ENCODE peak calls at places on chromosomes 5 and 9, in six cellular contexts. J is endothelial cell of umbilical vein, R is breast epithelium, N is sigmoid colon, F is GM12878, D is stomach. C is an unnamed sample.

GRCh38 chr5:68187268-68188055 is 28.1 kb upstream of the PIK3R1 start:
- DNase-seq in N (peak; percentile 85), R (no peak), D (no peak), F (no peak), J (peak; percentile 24), C (no peak)

GRCh38 chr9:116855881-116856662 is 169.0 kb downstream of the TRIM32 start:
- DNase-seq in R (no peak), F (no peak), N (no peak), D (no peak), J (no peak), C (no peak)

GRCh38 chr9:124812401-124813016 is 35.6 kb downstream of the OLFML2A start:
- DNase-seq in J (no peak), N (peak; percentile 93), F (no peak), D (no peak), R (no peak), C (no peak)

GRCh38 chr5:130068988-130069387 is 164.7 kb downstream of the CHSY3 start:
- DNase-seq in J (no peak), F (no peak), N (no peak), R (no peak), D (no peak), C (no peak)

GRCh38 chr5:96936431-96937221 is 746 bp downstream of the LNPEP start:
- DNase-seq in J (peak; percentile 57), F (no peak), N (peak; percentile 73), D (peak; percentile 46), R (no peak), C (no peak)

GRCh38 chr5:181246276-181247050 is 2.8 kb upstream of the RACK1 start:
- DNase-seq in D (peak; percentile 91), F (no peak), J (peak; percentile 78), N (peak; percentile 96), R (peak; percentile 93), C (peak; percentile 79)

GRCh38 chr9:36730414-36730813 is 157.7 kb downstream of the MELK start:
- DNase-seq in D (no peak), N (no peak), J (no peak), F (no peak), R (no peak), C (no peak)

GRCh38 chr5:156128026-156128425 is 198.9 kb upstream of the SGCD start:
- DNase-seq in N (no peak), F (peak; percentile 2), R (no peak), J (no peak), D (no peak), C (no peak)

GRCh38 chr9:1296331-1296730 is 246.2 kb downstream of the DMRT2 start:
- DNase-seq in F (no peak), N (no peak), D (no peak), R (no peak), J (no peak), C (no peak)

GRCh38 chr5:52743970-52744369 is 43.7 kb upstream of the ITGA1 start:
- DNase-seq in R (no peak), N (no peak), J (peak; percentile 88), F (no peak), D (no peak), C (no peak)

GRCh38 chr9:136438548-136438908 is 1.1 kb downstream of the INPP5E start:
- DNase-seq in F (no peak), R (no peak), D (no peak), N (no peak), J (peak; percentile 38), C (no peak)

GRCh38 chr9:127168756-127169506 is 46.5 kb upstream of the ANGPTL2 start:
- DNase-seq in R (no peak), F (no peak), J (no peak), N (peak; percentile 54), D (peak; percentile 19), C (no peak)

GRCh38 chr9:133881671-133882381 is 110.3 kb downstream of the VAV2 start:
- DNase-seq in R (no peak), J (no peak), F (no peak), N (no peak), D (no peak), C (no peak)

GRCh38 chr5:122153230-122153629 is 23.9 kb downstream of the ZNF474 start:
- DNase-seq in D (no peak), N (no peak), J (no peak), F (no peak), R (no peak), C (no peak)
- TF ChIP-seq POLR2AphosphoS5 in D (no peak), N (peak; percentile 20), J (no peak), F (no peak), R (no peak), C (no peak)

GRCh38 chr5:140443-140829 is 48.5 kb downstream of the PLEKHG4B start:
- DNase-seq in F (no peak), J (no peak), R (no peak), N (no peak), D (no peak), C (no peak)

GRCh38 chr5:137741-138140 is 45.8 kb downstream of the PLEKHG4B start:
- DNase-seq in D (no peak), F (no peak), J (no peak), R (no peak), N (no peak), C (no peak)

GRCh38 chr5:139579-140442 is 47.8 kb downstream of the PLEKHG4B start:
- DNase-seq in R (no peak), N (no peak), F (no peak), J (no peak), D (no peak), C (no peak)

GRCh38 chr5:138936-139335 is 47.0 kb downstream of the PLEKHG4B start:
- DNase-seq in J (no peak), D (no peak), N (no peak), F (no peak), R (no peak), C (no peak)

DNA sequence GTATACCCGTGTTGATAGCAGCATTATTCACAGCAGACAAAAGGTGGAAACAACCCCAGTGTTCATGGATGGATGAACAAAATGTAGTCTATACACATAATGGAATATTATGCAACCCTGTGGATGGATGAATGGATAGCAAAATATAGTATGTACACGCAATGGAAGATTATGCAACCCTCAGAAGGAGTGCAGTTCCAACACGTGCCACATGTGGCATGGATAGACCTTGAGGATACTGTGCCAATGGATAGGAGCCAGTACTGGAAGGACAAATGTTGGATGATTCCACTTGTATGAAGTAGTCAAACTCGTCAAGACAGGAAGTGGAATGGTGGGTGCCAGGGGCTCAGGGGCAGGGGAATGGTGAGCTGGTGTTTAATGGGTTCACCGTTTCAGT is 44.9 kb downstream of the PLEKHG4B start:
- DNase-seq in D (no peak), F (no peak), N (no peak), J (no peak), R (no peak), C (no peak)
- TF ChIP-seq POLR2AphosphoS5 in D (no peak), F (no peak), N (no peak), J (no peak), R (no peak), C (no peak)

GRCh38 chr5:164497665-164498064 is 992.2 kb downstream of the MAT2B start:
- DNase-seq in R (no peak), N (no peak), J (no peak), D (no peak), F (no peak), C (no peak)
- TF ChIP-seq POLR2AphosphoS5 in R (no peak), N (no peak), J (no peak), D (no peak), F (no peak), C (no peak)

GRCh38 chr9:91746904-91747303 is 203.1 kb downstream of the ROR2 start:
- DNase-seq in F (no peak), R (no peak), N (no peak), D (no peak), J (no peak), C (no peak)

GRCh38 chr9:91741529-91741928 is 208.5 kb downstream of the ROR2 start:
- DNase-seq in J (peak; percentile 35), N (no peak), F (no peak), R (no peak), D (no peak), C (no peak)

GRCh38 chr9:91744114-91744513 is 205.9 kb downstream of the ROR2 start:
- DNase-seq in D (no peak), N (no peak), J (no peak), F (no peak), R (no peak), C (no peak)

GRCh38 chr9:91750343-91750742 is 199.7 kb downstream of the ROR2 start:
- DNase-seq in R (no peak), J (no peak), D (no peak), N (no peak), F (no peak), C (no peak)

DNA sequence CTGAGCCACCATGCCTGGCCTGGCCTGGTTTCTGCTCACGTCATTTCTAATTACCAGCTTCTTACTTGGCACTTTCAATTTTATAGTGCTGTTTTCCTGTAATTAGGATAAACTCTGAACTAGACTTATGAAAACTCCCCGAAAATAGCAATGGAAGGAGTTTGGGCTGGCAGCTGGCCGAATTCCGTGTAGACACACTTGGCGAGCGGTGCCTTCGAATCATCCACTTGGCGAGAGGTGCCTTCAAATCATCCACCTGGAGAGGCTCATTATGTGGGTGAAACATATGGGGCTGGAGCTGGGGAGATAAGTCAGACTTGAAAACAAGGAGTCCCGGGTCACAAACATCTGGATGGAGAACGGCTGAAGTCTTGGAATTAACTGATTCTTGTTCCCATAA is 203.7 kb downstream of the ROR2 start:
- DNase-seq in R (no peak), J (no peak), N (no peak), F (no peak), D (no peak), C (no peak)
- TF ChIP-seq POLR2AphosphoS5 in R (no peak), J (no peak), N (no peak), F (no peak), D (no peak), C (no peak)

GRCh38 chr5:89133975-89134374 is 251.0 kb upstream of the MEF2C start:
- DNase-seq in N (no peak), R (no peak), D (no peak), J (no peak), F (no peak), C (no peak)

GRCh38 chr5:89128930-89129625 is 246.1 kb upstream of the MEF2C start:
- DNase-seq in R (no peak), D (no peak), F (no peak), N (no peak), J (no peak), C (no peak)

GRCh38 chr5:89128097-89128496 is 245.1 kb upstream of the MEF2C start:
- DNase-seq in D (no peak), N (no peak), R (no peak), F (no peak), J (peak; percentile 14), C (no peak)

DNA sequence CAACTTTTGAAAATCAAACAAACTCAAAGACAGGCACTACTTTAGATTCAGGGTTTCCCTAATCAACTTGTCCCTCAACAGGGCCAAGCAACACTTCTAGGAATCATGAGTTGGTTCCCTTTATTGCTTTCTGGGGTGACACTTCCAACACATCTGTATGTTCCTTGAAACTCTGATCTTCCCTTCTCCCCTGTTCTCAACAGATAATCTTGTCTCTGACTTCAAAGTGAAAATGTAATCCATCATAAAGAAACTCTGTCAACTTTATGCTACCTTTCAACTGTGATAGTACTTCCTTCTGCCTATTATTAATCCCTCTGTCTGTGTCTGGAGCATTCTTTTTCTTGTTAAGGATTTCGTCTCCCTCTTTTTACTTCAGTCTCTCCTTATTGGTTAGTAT is 250.1 kb upstream of the MEF2C start:
- DNase-seq in F (no peak), R (no peak), D (no peak), J (no peak), N (no peak), C (no peak)
- TF ChIP-seq POLR2AphosphoS5 in F (no peak), R (no peak), D (no peak), J (no peak), N (no peak), C (no peak)

C was measured in GM12892.